ENCODE peak calls at places on chromosomes 3 and 15, in five cellular contexts. M is upper lobe of right lung; X is CD4-positive, alpha-beta memory T cell; S is Peyer's patch; K is bronchial epithelial cell. P is an unnamed sample.

GRCh38 chr15:35748105-35748504 is 202.1 kb upstream of the DPH6 start:
- DNase-seq in M (no peak), X (no peak), S (no peak), K (no peak), P (no peak)

GRCh38 chr3:126985143-126985985 is 2.4 kb downstream of the PLXNA1 start:
- DNase-seq in M (no peak), X (no peak), S (no peak), K (no peak), P (no peak)

GRCh38 chr15:52020253-52021085 is 1.4 kb downstream of the MAPK6 start:
- DNase-seq in M (no peak), X (no peak), S (no peak), K (peak), P (no peak)

GRCh38 chr3:66797916-66798560 is 200.1 kb upstream of the KBTBD8 start:
- DNase-seq in M (peak), X (no peak), S (peak), K (no peak), P (no peak)

GRCh38 chr3:55723653-55724406 is 236.7 kb upstream of the WNT5A start:
- DNase-seq in M (no peak), X (no peak), S (no peak), K (no peak), P (no peak)

GRCh38 chr3:43423142-43423541 is 136.8 kb downstream of the SNRK start:
- DNase-seq in M (no peak), X (no peak), S (no peak), K (no peak), P (peak)

GRCh38 chr15:69648775-69649735 is 196.4 kb downstream of the RPLP1 start:
- DNase-seq in M (no peak), X (no peak), S (no peak), K (peak), P (no peak)

GRCh38 chr15:69338535-69339213 is 40.0 kb downstream of the PAQR5 start:
- DNase-seq in M (no peak), X (no peak), S (no peak), K (peak), P (no peak)

GRCh38 chr3:98877132-98877531 is 24.4 kb downstream of the DCBLD2 start:
- DNase-seq in M (no peak), X (no peak), S (no peak), K (peak), P (no peak)

GRCh38 chr3:10702961-10703740 is 112.9 kb upstream of the SLC6A11 start:
- DNase-seq in M (no peak), X (no peak), S (no peak), K (peak), P (no peak)

GRCh38 chr3:101944308-101944707 is 95.0 kb downstream of the NFKBIZ start:
- DNase-seq in M (no peak), X (no peak), S (no peak), K (peak), P (no peak)

GRCh38 chr3:123758081-123758564 is 126.0 kb downstream of the MYLK start:
- DNase-seq in M (no peak), X (no peak), S (no peak), K (peak), P (no peak)

GRCh38 chr3:79521221-79521848 is 246.5 kb downstream of the ROBO1 start:
- DNase-seq in M (no peak), X (no peak), S (no peak), K (peak), P (no peak)

GRCh38 chr3:146218880-146219866 is 31.7 kb downstream of the PLSCR4 start:
- DNase-seq in M (no peak), X (peak), S (peak), K (peak), P (no peak)

DNA sequence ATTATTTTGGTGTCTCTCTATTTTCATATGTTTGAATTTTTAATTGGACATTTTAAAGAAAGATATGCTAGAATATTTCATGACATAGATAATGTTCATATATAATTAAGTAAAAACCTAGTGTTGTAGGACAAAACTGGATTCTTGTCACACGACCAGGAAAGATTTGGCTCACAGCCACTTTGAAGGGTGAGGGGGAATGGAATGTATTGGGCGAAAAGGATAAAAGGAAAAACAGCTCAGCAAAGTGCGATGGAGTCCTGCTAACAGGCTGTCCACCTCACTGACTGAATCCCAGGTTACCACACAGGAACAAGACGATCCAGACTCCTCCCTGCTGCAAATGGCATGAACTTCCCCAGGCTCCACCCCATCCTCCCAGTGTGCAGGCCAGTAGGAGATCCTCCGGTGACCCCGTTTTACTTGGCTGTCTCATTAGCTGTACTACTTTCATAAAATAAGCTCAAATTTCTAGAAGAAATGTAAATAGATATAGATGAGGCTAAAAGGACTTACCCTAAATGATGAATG is 186.2 kb downstream of the CD47 start:
- DNase-seq in M (no peak), X (no peak), S (no peak), K (peak), P (no peak)
- H3K4me3 ChIP-seq in M (no peak), X (no peak), S (no peak), K (no peak), P (no peak)

GRCh38 chr3:56725175-56725574 is 42.1 kb upstream of the TASOR start:
- DNase-seq in M (no peak), X (peak), S (peak), K (no peak), P (no peak)
- H3K4me3 ChIP-seq in M (no peak), X (no peak), S (no peak), K (no peak), P (no peak)

GRCh38 chr3:170270282-170270891 is 48.2 kb downstream of the PRKCI start:
- DNase-seq in M (no peak), X (no peak), S (peak), K (no peak), P (no peak)
- H3K4me3 ChIP-seq in M (no peak), X (no peak), S (peak), K (no peak), P (no peak)

GRCh38 chr3:195903950-195904290 is 4.4 kb downstream of the TNK2 start:
- DNase-seq in M (no peak), X (no peak), S (no peak), K (no peak), P (no peak)

GRCh38 chr3:195904364-195904763 is 4.0 kb downstream of the TNK2 start:
- DNase-seq in M (no peak), X (no peak), S (no peak), K (no peak), P (no peak)

GRCh38 chr3:195907730-195908438 is 467 bp downstream of the TNK2 start:
- DNase-seq in M (peak), X (peak), S (peak), K (no peak), P (no peak)

GRCh38 chr3:195906865-195907729 is 1.3 kb downstream of the TNK2 start:
- DNase-seq in M (peak), X (peak), S (peak), K (peak), P (peak)

GRCh38 chr3:195905970-195906864 is 2.1 kb downstream of the TNK2 start:
- DNase-seq in M (no peak), X (peak), S (no peak), K (peak), P (no peak)
- H3K4me3 ChIP-seq in M (peak), X (peak), S (peak), K (peak), P (no peak)

GRCh38 chr15:87631093-87631492 is 625.4 kb downstream of the NTRK3 start:
- DNase-seq in M (no peak), X (no peak), S (no peak), K (no peak), P (no peak)

GRCh38 chr15:87632364-87632763 is 624.2 kb downstream of the NTRK3 start:
- DNase-seq in M (no peak), X (no peak), S (no peak), K (no peak), P (no peak)

GRCh38 chr15:87634361-87634760 is 622.2 kb downstream of the NTRK3 start:
- DNase-seq in M (no peak), X (no peak), S (no peak), K (no peak), P (no peak)

GRCh38 chr15:87633471-87633870 is 623.1 kb downstream of the NTRK3 start:
- DNase-seq in M (no peak), X (no peak), S (no peak), K (no peak), P (no peak)

GRCh38 chr15:87631775-87632174 is 624.8 kb downstream of the NTRK3 start:
- DNase-seq in M (no peak), X (no peak), S (no peak), K (no peak), P (no peak)
- H3K4me3 ChIP-seq in M (no peak), X (no peak), S (no peak), K (no peak), P (no peak)